ENCODE peak calls at places on chromosomes 6 and 20, in five cellular contexts. J is amygdala, I is NCI-H345, F is D341Med, B is foreskin keratinocyte. A is an unnamed sample.

GRCh38 chr6:165059032-165059431 is 250.4 kb downstream of the C6orf118 start:
- DNase-seq in B (peak), F (no peak), J (no peak), I (no peak), A (no peak)

GRCh38 chr6:98775205-98775604 is 59.2 kb upstream of the POU3F2 start:
- DNase-seq in J (no peak), B (no peak), F (no peak), I (no peak), A (no peak)

GRCh38 chr20:8901237-8902025 is 167.5 kb upstream of the PLCB4 start:
- DNase-seq in F (no peak), I (no peak), B (no peak), J (no peak), A (no peak)

GRCh38 chr6:141103246-141103645 is 1029.5 kb upstream of the GJE1 start:
- DNase-seq in I (peak), B (peak), J (no peak), F (no peak), A (no peak)

GRCh38 chr6:156563710-156564109 is 213.5 kb upstream of the ARID1B start:
- DNase-seq in B (no peak), J (no peak), F (peak), I (peak), A (no peak)

GRCh38 chr20:25035924-25036323 is 22.0 kb downstream of the ACSS1 start:
- DNase-seq in B (no peak), F (no peak), J (no peak), I (no peak), A (no peak)

GRCh38 chr6:133041020-133041419 is 200.1 kb upstream of the EYA4 start:
- DNase-seq in J (no peak), I (no peak), F (no peak), B (no peak), A (no peak)

GRCh38 chr6:138891255-138891986 is 95.5 kb downstream of the ECT2L start:
- DNase-seq in J (no peak), B (no peak), I (no peak), F (no peak), A (no peak)

GRCh38 chr20:56800088-56800487 is 171.0 kb downstream of the TFAP2C start:
- DNase-seq in F (no peak), I (no peak), B (no peak), J (no peak), A (no peak)

GRCh38 chr6:65707134-65707826 is at the start of gene EYS:
- DNase-seq in F (peak), J (no peak), B (peak), I (peak), A (no peak)

GRCh38 chr6:30163090-30163917 is at the start of gene TRIM15:
- DNase-seq in F (no peak), I (no peak), B (no peak), J (no peak), A (peak)

GRCh38 chr20:22795455-22795854 is 211.1 kb upstream of the FOXA2 start:
- DNase-seq in B (no peak), J (no peak), I (no peak), F (no peak), A (no peak)

GRCh38 chr20:58458342-58459057 is 56.7 kb downstream of the APCDD1L start:
- DNase-seq in J (no peak), B (peak), I (no peak), F (no peak), A (no peak)

GRCh38 chr20:62370115-62370806 is 3.1 kb upstream of the LAMA5 start:
- DNase-seq in B (no peak), I (no peak), F (no peak), J (no peak), A (no peak)

GRCh38 chr20:63204362-63204761 is 11.6 kb downstream of the YTHDF1 start:
- DNase-seq in B (no peak), I (no peak), J (no peak), F (no peak), A (no peak)

GRCh38 chr20:59007758-59008511 is 881 bp upstream of the CTSZ start:
- DNase-seq in I (no peak), J (no peak), B (no peak), F (no peak), A (no peak)

GRCh38 chr20:11502051-11502450 is 415.6 kb upstream of the BTBD3 start:
- DNase-seq in B (no peak), I (no peak), J (no peak), F (no peak), A (no peak)

GRCh38 chr6:137706065-137706422 is 161.0 kb upstream of the TNFAIP3 start:
- DNase-seq in I (no peak), B (no peak), J (no peak), F (no peak), A (no peak)

GRCh38 chr6:157628463-157628862 is 194.6 kb upstream of the SNX9 start:
- DNase-seq in B (no peak), I (no peak), F (no peak), J (no peak), A (no peak)

GRCh38 chr20:57388953-57389694 is 2.1 kb upstream of the RBM38 start:
- DNase-seq in I (no peak), J (peak), B (peak), F (no peak), A (peak)

GRCh38 chr6:159941286-159942113 is 27.4 kb upstream of the IGF2R start:
- DNase-seq in B (peak), F (peak), J (no peak), I (peak), A (no peak)

GRCh38 chr6:32255212-32256153 is 31.6 kb upstream of the NOTCH4 start:
- DNase-seq in B (peak), J (no peak), F (peak), I (no peak), A (peak)

GRCh38 chr6:166707045-166707444 is 80.0 kb upstream of the RPS6KA2 start:
- DNase-seq in J (no peak), F (no peak), B (no peak), I (peak), A (no peak)

GRCh38 chr20:59470521-59470920 is 133.8 kb upstream of the PHACTR3 start:
- DNase-seq in J (no peak), I (no peak), B (no peak), F (no peak), A (no peak)

GRCh38 chr20:38581013-38581412 is at the start of gene ADIG:
- DNase-seq in B (no peak), F (peak), I (peak), J (peak), A (no peak)

GRCh38 chr20:59177266-59178250 is 13.9 kb downstream of the ZNF831 start:
- DNase-seq in I (no peak), J (no peak), F (peak), B (no peak), A (no peak)

GRCh38 chr20:1446536-1446935 is 20.1 kb downstream of the NSFL1C start:
- DNase-seq in I (no peak), J (no peak), B (no peak), F (no peak), A (no peak)

GRCh38 chr6:80638222-80639055 is 532.0 kb downstream of the BCKDHB start:
- DNase-seq in I (peak), F (no peak), J (no peak), B (peak), A (no peak)

GRCh38 chr6:160256445-160256844 is 2.2 kb downstream of the SLC22A2 start:
- DNase-seq in B (peak), I (no peak), J (no peak), F (no peak), A (no peak)

GRCh38 chr6:26043389-26044139 is 43.7 kb upstream of the HFE start:
- DNase-seq in J (peak), I (no peak), F (no peak), B (peak), A (no peak)

GRCh38 chr6:14119764-14120163 is 2.2 kb downstream of the CD83 start:
- DNase-seq in B (no peak), J (no peak), F (no peak), I (no peak), A (no peak)

GRCh38 chr20:64083380-64084208 is 604 bp downstream of the LKAAEAR1 start:
- DNase-seq in J (peak), B (peak), I (peak), F (peak), A (peak)

GRCh38 chr6:30443657-30444450 is 45.5 kb upstream of the HLA-E start:
- DNase-seq in J (no peak), I (no peak), B (no peak), F (no peak), A (no peak)

GRCh38 chr20:1803216-1804128 is 91.7 kb upstream of the SIRPA start:
- DNase-seq in J (peak), F (peak), B (no peak), I (peak), A (no peak)

GRCh38 chr6:129893513-129894098 is 32.5 kb upstream of the TMEM244 start:
- DNase-seq in I (no peak), F (no peak), B (peak), J (no peak), A (no peak)